ENCODE peak calls at places on chromosomes 13 and 19, in eight cellular contexts. One of them, this sample, is unnamed.

GRCh38 chr13:27524981-27525975 is 74.9 kb upstream of the MTIF3 start:
- DNase-seq in pancreas: no peak
- DNase-seq in uterus: no peak
- DNase-seq in D721Med: no peak
- DNase-seq in fibroblast of pulmonary artery: no peak
- DNase-seq in cardiac fibroblast: no peak
- DNase-seq in stomach: no peak
- DNase-seq in tibial nerve: no peak
- DNase-seq in this sample: no peak

GRCh38 chr19:1671716-1672037 is 19.3 kb upstream of the TCF3 start:
- DNase-seq in pancreas: no peak
- DNase-seq in uterus: no peak
- DNase-seq in D721Med: no peak
- DNase-seq in fibroblast of pulmonary artery: no peak
- DNase-seq in cardiac fibroblast: no peak
- DNase-seq in stomach: no peak
- DNase-seq in tibial nerve: no peak
- DNase-seq in this sample: no peak

GRCh38 chr19:38735257-38735686 is 9.0 kb downstream of the CAPN12 start:
- DNase-seq in pancreas: peak
- DNase-seq in uterus: peak
- DNase-seq in D721Med: no peak
- DNase-seq in fibroblast of pulmonary artery: no peak
- DNase-seq in cardiac fibroblast: no peak
- DNase-seq in stomach: peak
- DNase-seq in tibial nerve: no peak
- DNase-seq in this sample: peak

GRCh38 chr13:110168999-110169933 is 137.7 kb downstream of the COL4A1 start:
- DNase-seq in pancreas: no peak
- DNase-seq in uterus: no peak
- DNase-seq in D721Med: no peak
- DNase-seq in fibroblast of pulmonary artery: peak
- DNase-seq in cardiac fibroblast: peak
- DNase-seq in stomach: no peak
- DNase-seq in tibial nerve: no peak
- DNase-seq in this sample: no peak

GRCh38 chr13:40187836-40188591 is 478.4 kb downstream of the FOXO1 start:
- DNase-seq in pancreas: no peak
- DNase-seq in uterus: peak
- DNase-seq in D721Med: no peak
- DNase-seq in fibroblast of pulmonary artery: no peak
- DNase-seq in cardiac fibroblast: no peak
- DNase-seq in stomach: no peak
- DNase-seq in tibial nerve: no peak
- DNase-seq in this sample: no peak

GRCh38 chr19:40523322-40524047 is 53.2 kb upstream of the SHKBP1 start:
- DNase-seq in pancreas: peak
- DNase-seq in uterus: no peak
- DNase-seq in D721Med: no peak
- DNase-seq in fibroblast of pulmonary artery: peak
- DNase-seq in cardiac fibroblast: peak
- DNase-seq in stomach: peak
- DNase-seq in tibial nerve: no peak
- DNase-seq in this sample: peak

GRCh38 chr13:98225036-98225940 is 48.2 kb upstream of the RNF113B start:
- DNase-seq in pancreas: no peak
- DNase-seq in uterus: no peak
- DNase-seq in D721Med: no peak
- DNase-seq in fibroblast of pulmonary artery: no peak
- DNase-seq in cardiac fibroblast: no peak
- DNase-seq in stomach: no peak
- DNase-seq in tibial nerve: no peak
- DNase-seq in this sample: no peak

GRCh38 chr13:95250961-95251360 is 50.3 kb downstream of the ABCC4 start:
- DNase-seq in pancreas: no peak
- DNase-seq in uterus: no peak
- DNase-seq in D721Med: no peak
- DNase-seq in fibroblast of pulmonary artery: no peak
- DNase-seq in cardiac fibroblast: no peak
- DNase-seq in stomach: no peak
- DNase-seq in tibial nerve: no peak
- DNase-seq in this sample: no peak

GRCh38 chr13:97583884-97584497 is 150.0 kb downstream of the RAP2A start:
- DNase-seq in pancreas: no peak
- DNase-seq in uterus: no peak
- DNase-seq in D721Med: no peak
- DNase-seq in fibroblast of pulmonary artery: no peak
- DNase-seq in cardiac fibroblast: no peak
- DNase-seq in stomach: no peak
- DNase-seq in tibial nerve: no peak
- DNase-seq in this sample: no peak

GRCh38 chr13:106610511-106610910 is 42.6 kb upstream of the ARGLU1 start:
- DNase-seq in pancreas: no peak
- DNase-seq in uterus: no peak
- DNase-seq in D721Med: no peak
- DNase-seq in fibroblast of pulmonary artery: peak
- DNase-seq in cardiac fibroblast: peak
- DNase-seq in stomach: no peak
- DNase-seq in tibial nerve: no peak
- DNase-seq in this sample: no peak

GRCh38 chr13:68176486-68176885 is 946.4 kb upstream of the PCDH9 start:
- DNase-seq in pancreas: no peak
- DNase-seq in uterus: no peak
- DNase-seq in D721Med: no peak
- DNase-seq in fibroblast of pulmonary artery: peak
- DNase-seq in cardiac fibroblast: peak
- DNase-seq in stomach: no peak
- DNase-seq in tibial nerve: no peak
- DNase-seq in this sample: no peak

GRCh38 chr13:33487575-33488243 is 202.2 kb upstream of the STARD13 start:
- DNase-seq in pancreas: no peak
- DNase-seq in uterus: peak
- DNase-seq in D721Med: no peak
- DNase-seq in fibroblast of pulmonary artery: peak
- DNase-seq in cardiac fibroblast: peak
- DNase-seq in stomach: no peak
- DNase-seq in tibial nerve: no peak
- DNase-seq in this sample: peak

GRCh38 chr19:38142176-38143035 is 81.6 kb downstream of the DPF1 start:
- DNase-seq in pancreas: no peak
- DNase-seq in uterus: peak
- DNase-seq in D721Med: peak
- DNase-seq in fibroblast of pulmonary artery: peak
- DNase-seq in cardiac fibroblast: peak
- DNase-seq in stomach: peak
- DNase-seq in tibial nerve: no peak
- DNase-seq in this sample: peak

GRCh38 chr19:55069137-55069858 is 6.3 kb upstream of the RDH13 start:
- DNase-seq in pancreas: no peak
- DNase-seq in uterus: no peak
- DNase-seq in D721Med: no peak
- DNase-seq in fibroblast of pulmonary artery: peak
- DNase-seq in cardiac fibroblast: peak
- DNase-seq in stomach: peak
- DNase-seq in tibial nerve: no peak
- DNase-seq in this sample: peak

GRCh38 chr13:24709186-24709913 is 29.1 kb downstream of the ATP12A start:
- DNase-seq in pancreas: no peak
- DNase-seq in uterus: no peak
- DNase-seq in D721Med: no peak
- DNase-seq in fibroblast of pulmonary artery: no peak
- DNase-seq in cardiac fibroblast: no peak
- DNase-seq in stomach: peak
- DNase-seq in tibial nerve: no peak
- DNase-seq in this sample: no peak

GRCh38 chr19:43725468-43725867 is 9.6 kb downstream of the IRGC start:
- DNase-seq in pancreas: no peak
- DNase-seq in uterus: no peak
- DNase-seq in D721Med: no peak
- DNase-seq in fibroblast of pulmonary artery: peak
- DNase-seq in cardiac fibroblast: peak
- DNase-seq in stomach: no peak
- DNase-seq in tibial nerve: no peak
- DNase-seq in this sample: no peak

GRCh38 chr13:106343831-106344230 is 191.6 kb downstream of the EFNB2 start:
- DNase-seq in pancreas: no peak
- DNase-seq in uterus: no peak
- DNase-seq in D721Med: no peak
- DNase-seq in fibroblast of pulmonary artery: no peak
- DNase-seq in cardiac fibroblast: no peak
- DNase-seq in stomach: no peak
- DNase-seq in tibial nerve: no peak
- DNase-seq in this sample: no peak

GRCh38 chr19:18150776-18151624 is 2.0 kb upstream of the PIK3R2 start:
- DNase-seq in pancreas: peak
- DNase-seq in uterus: no peak
- DNase-seq in D721Med: no peak
- DNase-seq in fibroblast of pulmonary artery: no peak
- DNase-seq in cardiac fibroblast: no peak
- DNase-seq in stomach: no peak
- DNase-seq in tibial nerve: no peak
- DNase-seq in this sample: no peak

GRCh38 chr19:54030895-54031586 is 32.7 kb downstream of the VSTM1 start:
- DNase-seq in pancreas: no peak
- DNase-seq in uterus: no peak
- DNase-seq in D721Med: no peak
- DNase-seq in fibroblast of pulmonary artery: peak
- DNase-seq in cardiac fibroblast: peak
- DNase-seq in stomach: no peak
- DNase-seq in tibial nerve: no peak
- DNase-seq in this sample: peak

GRCh38 chr13:29716493-29716892 is 121.0 kb upstream of the SLC7A1 start:
- DNase-seq in pancreas: no peak
- DNase-seq in uterus: no peak
- DNase-seq in D721Med: no peak
- DNase-seq in fibroblast of pulmonary artery: no peak
- DNase-seq in cardiac fibroblast: no peak
- DNase-seq in stomach: no peak
- DNase-seq in tibial nerve: no peak
- DNase-seq in this sample: no peak

GRCh38 chr13:37306778-37307544 is 201.5 kb upstream of the CSNK1A1L start:
- DNase-seq in pancreas: no peak
- DNase-seq in uterus: no peak
- DNase-seq in D721Med: no peak
- DNase-seq in fibroblast of pulmonary artery: peak
- DNase-seq in cardiac fibroblast: peak
- DNase-seq in stomach: no peak
- DNase-seq in tibial nerve: no peak
- DNase-seq in this sample: peak

GRCh38 chr19:45782820-45783785 is 813 bp upstream of the DMPK start:
- DNase-seq in pancreas: no peak
- DNase-seq in uterus: peak
- DNase-seq in D721Med: no peak
- DNase-seq in fibroblast of pulmonary artery: peak
- DNase-seq in cardiac fibroblast: peak
- DNase-seq in stomach: no peak
- DNase-seq in tibial nerve: no peak
- DNase-seq in this sample: no peak
- TF ChIP-seq CTCF in pancreas: no peak
- TF ChIP-seq CTCF in uterus: no peak
- TF ChIP-seq CTCF in D721Med: no peak
- TF ChIP-seq CTCF in fibroblast of pulmonary artery: no peak
- TF ChIP-seq CTCF in cardiac fibroblast: no peak
- TF ChIP-seq CTCF in stomach: no peak
- TF ChIP-seq CTCF in tibial nerve: no peak
- TF ChIP-seq CTCF in this sample: no peak

GRCh38 chr19:33982706-33983105 is 186.0 kb downstream of the KCTD15 start:
- DNase-seq in pancreas: no peak
- DNase-seq in uterus: no peak
- DNase-seq in D721Med: no peak
- DNase-seq in fibroblast of pulmonary artery: no peak
- DNase-seq in cardiac fibroblast: no peak
- DNase-seq in stomach: no peak
- DNase-seq in tibial nerve: no peak
- DNase-seq in this sample: no peak
- TF ChIP-seq CTCF in pancreas: peak
- TF ChIP-seq CTCF in uterus: no peak
- TF ChIP-seq CTCF in D721Med: no peak
- TF ChIP-seq CTCF in fibroblast of pulmonary artery: no peak
- TF ChIP-seq CTCF in cardiac fibroblast: no peak
- TF ChIP-seq CTCF in stomach: no peak
- TF ChIP-seq CTCF in tibial nerve: no peak
- TF ChIP-seq CTCF in this sample: no peak

DNA sequence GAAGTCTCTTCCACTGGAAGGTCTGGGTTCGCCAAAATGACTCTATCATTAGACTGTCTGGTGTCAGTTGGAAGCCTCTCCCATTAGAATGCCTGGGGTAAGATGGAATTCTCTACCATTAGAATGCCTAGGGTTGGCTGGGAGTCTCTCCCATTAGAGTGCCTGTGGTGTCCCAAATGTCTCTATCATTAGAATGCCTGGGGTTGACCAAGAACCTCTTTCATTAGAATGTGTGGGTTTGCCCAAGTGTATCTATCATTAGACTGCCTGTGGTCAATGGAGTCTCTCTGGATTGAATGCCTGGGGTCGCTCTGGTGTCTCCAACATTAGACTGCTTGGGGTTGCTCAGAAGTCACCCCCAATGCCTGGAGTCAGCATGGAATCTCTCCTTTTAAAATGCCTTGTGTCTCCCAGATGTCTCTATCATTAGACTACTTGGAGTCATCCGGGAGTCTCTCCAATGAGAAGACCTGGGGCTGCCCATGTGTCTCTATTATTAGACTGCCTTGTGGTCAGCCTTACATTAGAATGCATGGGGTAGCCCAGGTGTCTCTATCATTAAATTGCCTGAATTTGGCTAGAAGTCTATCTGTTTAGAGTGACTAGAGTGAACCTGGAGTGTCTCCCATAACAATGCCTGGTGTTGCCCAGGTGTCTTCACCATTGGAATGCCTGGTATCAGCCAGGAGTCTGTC is 1518.4 kb downstream of the UQCRFS1 start:
- DNase-seq in pancreas: no peak
- DNase-seq in uterus: no peak
- DNase-seq in D721Med: no peak
- DNase-seq in fibroblast of pulmonary artery: no peak
- DNase-seq in cardiac fibroblast: no peak
- DNase-seq in stomach: no peak
- DNase-seq in tibial nerve: no peak
- DNase-seq in this sample: no peak
- TF ChIP-seq CTCF in pancreas: no peak
- TF ChIP-seq CTCF in uterus: no peak
- TF ChIP-seq CTCF in D721Med: no peak
- TF ChIP-seq CTCF in fibroblast of pulmonary artery: no peak
- TF ChIP-seq CTCF in cardiac fibroblast: no peak
- TF ChIP-seq CTCF in stomach: no peak
- TF ChIP-seq CTCF in tibial nerve: no peak
- TF ChIP-seq CTCF in this sample: no peak

GRCh38 chr13:20093946-20094345 is 66.9 kb downstream of the GJA3 start:
- DNase-seq in pancreas: no peak
- DNase-seq in uterus: no peak
- DNase-seq in D721Med: no peak
- DNase-seq in fibroblast of pulmonary artery: no peak
- DNase-seq in cardiac fibroblast: no peak
- DNase-seq in stomach: no peak
- DNase-seq in tibial nerve: no peak
- DNase-seq in this sample: no peak

DNA sequence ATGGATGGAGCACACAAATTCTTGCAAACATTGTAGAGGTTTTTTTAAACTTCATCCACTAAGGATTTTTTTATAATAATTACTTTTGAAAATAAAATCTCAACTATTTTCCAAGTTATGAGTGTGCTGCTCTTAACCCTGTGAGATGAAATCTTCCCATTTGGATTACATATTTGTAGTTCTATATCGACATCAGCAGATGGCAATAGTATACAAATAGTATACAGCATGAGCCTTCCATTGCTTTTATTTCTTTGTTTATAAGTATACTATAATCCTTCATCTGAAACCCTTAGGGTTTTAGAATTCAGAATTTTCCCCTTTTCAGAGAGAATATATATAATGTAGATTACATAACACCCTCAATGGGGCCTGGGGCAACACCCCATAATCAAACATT is 70.5 kb downstream of the GJA3 start:
- DNase-seq in pancreas: no peak
- DNase-seq in uterus: no peak
- DNase-seq in D721Med: no peak
- DNase-seq in fibroblast of pulmonary artery: peak
- DNase-seq in cardiac fibroblast: peak
- DNase-seq in stomach: no peak
- DNase-seq in tibial nerve: no peak
- DNase-seq in this sample: no peak
- TF ChIP-seq CTCF in pancreas: no peak
- TF ChIP-seq CTCF in uterus: no peak
- TF ChIP-seq CTCF in D721Med: peak
- TF ChIP-seq CTCF in fibroblast of pulmonary artery: peak
- TF ChIP-seq CTCF in cardiac fibroblast: no peak
- TF ChIP-seq CTCF in stomach: no peak
- TF ChIP-seq CTCF in tibial nerve: no peak
- TF ChIP-seq CTCF in this sample: no peak